ENCODE peak calls at places on chromosomes 2 and 18, in ten cellular contexts. W is endothelial cell, D is dorsolateral prefrontal cortex, I is choroid plexus epithelial cell, B is A549, K is Calu3, M is left lung, C is astrocyte of the cerebellum, V is left ventricle myocardium inferior, Y is endodermal cell. N is an unnamed sample.
A peak's percentile ranks its signal among the peaks of the same experiment; 100 is the strongest.

GRCh38 chr2:239072786-239073185 is 224.9 kb downstream of the TWIST2 start:
- DNase-seq in W (no peak), D (no peak), I (no peak), B (no peak), K (no peak), M (no peak), C (no peak), V (no peak), Y (no peak), N (no peak)

GRCh38 chr2:46065152-46065551 is 232.1 kb upstream of the EPAS1 start:
- DNase-seq in W (no peak), D (no peak), I (peak; percentile 81), B (no peak), K (no peak), M (no peak), C (no peak), V (no peak), Y (no peak), N (no peak)

GRCh38 chr2:20235655-20236302 is 10.8 kb upstream of the SDC1 start:
- DNase-seq in W (no peak), D (no peak), I (no peak), B (no peak), K (peak; percentile 69), M (peak; percentile 78), C (no peak), V (no peak), Y (peak; percentile 46), N (no peak)

GRCh38 chr18:30915336-30915988 is 127.1 kb downstream of the DSC3 start:
- DNase-seq in W (no peak), D (no peak), I (no peak), B (peak; percentile 22), K (no peak), M (no peak), C (no peak), V (no peak), Y (no peak), N (no peak)

GRCh38 chr2:167653131-167653530 is 594.3 kb downstream of the STK39 start:
- DNase-seq in W (no peak), D (no peak), I (peak; percentile 26), B (no peak), K (no peak), M (no peak), C (no peak), V (no peak), Y (no peak), N (no peak)

GRCh38 chr2:219116776-219117646 is 43.6 kb downstream of the NHEJ1 start:
- DNase-seq in W (no peak), D (no peak), I (no peak), B (no peak), K (no peak), M (no peak), C (no peak), V (no peak), Y (no peak), N (no peak)

GRCh38 chr2:134900151-134900550 is 18.5 kb upstream of the CCNT2 start:
- DNase-seq in W (no peak), D (no peak), I (peak; percentile 57), B (no peak), K (no peak), M (no peak), C (no peak), V (no peak), Y (no peak), N (no peak)

GRCh38 chr2:133270550-133270949 is 297.7 kb downstream of the NCKAP5 start:
- DNase-seq in W (no peak), D (no peak), I (no peak), B (peak; percentile 26), K (no peak), M (no peak), C (no peak), V (no peak), Y (no peak), N (no peak)

GRCh38 chr2:53473762-53474161 is 293.8 kb upstream of the CHAC2 start:
- DNase-seq in W (no peak), D (no peak), I (no peak), B (no peak), K (no peak), M (no peak), C (no peak), V (no peak), Y (no peak), N (no peak)

GRCh38 chr2:53475320-53475719 is 292.3 kb upstream of the CHAC2 start:
- DNase-seq in W (no peak), D (no peak), I (peak; percentile 1), B (peak; percentile 14), K (peak; percentile 30), M (no peak), C (peak; percentile 46), V (no peak), Y (no peak), N (no peak)

GRCh38 chr2:53475766-53476165 is 291.8 kb upstream of the CHAC2 start:
- DNase-seq in W (no peak), D (no peak), I (no peak), B (no peak), K (no peak), M (no peak), C (no peak), V (no peak), Y (no peak), N (no peak)

GRCh38 chr2:53476800-53477199 is 290.8 kb upstream of the CHAC2 start:
- DNase-seq in W (no peak), D (no peak), I (no peak), B (no peak), K (peak; percentile 46), M (no peak), C (no peak), V (no peak), Y (no peak), N (no peak)

GRCh38 chr2:53473236-53473635 is 294.4 kb upstream of the CHAC2 start:
- DNase-seq in W (no peak), D (no peak), I (no peak), B (peak; percentile 31), K (no peak), M (no peak), C (no peak), V (no peak), Y (peak; percentile 61), N (no peak)
- TF ChIP-seq CTCF in W (no peak), D (no peak), I (no peak), B (no peak), K (no peak), M (no peak), C (no peak), V (peak; percentile 55), Y (peak; percentile 71), N (no peak)

GRCh38 chr2:177758591-177759371 is 313.8 kb downstream of the PDE11A start:
- DNase-seq in W (peak; percentile 55), D (peak; percentile 54), I (peak; percentile 77), B (peak; percentile 46), K (peak; percentile 36), M (no peak), C (peak; percentile 29), V (no peak), Y (peak; percentile 82), N (no peak)

GRCh38 chr2:177748360-177748759 is 324.2 kb downstream of the PDE11A start:
- DNase-seq in W (no peak), D (no peak), I (no peak), B (no peak), K (no peak), M (no peak), C (no peak), V (no peak), Y (no peak), N (no peak)

GRCh38 chr2:177754476-177754873 is 318.1 kb downstream of the PDE11A start:
- DNase-seq in W (no peak), D (no peak), I (peak; percentile 51), B (no peak), K (no peak), M (no peak), C (no peak), V (no peak), Y (no peak), N (no peak)

GRCh38 chr2:177756346-177756745 is 316.2 kb downstream of the PDE11A start:
- DNase-seq in W (no peak), D (no peak), I (no peak), B (no peak), K (no peak), M (no peak), C (no peak), V (no peak), Y (no peak), N (no peak)

GRCh38 chr2:177753682-177754475 is 318.7 kb downstream of the PDE11A start:
- DNase-seq in W (peak; percentile 28), D (peak; percentile 54), I (peak; percentile 96), B (peak; percentile 84), K (no peak), M (peak; percentile 64), C (peak; percentile 59), V (peak; percentile 67), Y (peak; percentile 81), N (peak; percentile 36)
- TF ChIP-seq CTCF in W (no peak), D (no peak), I (no peak), B (no peak), K (no peak), M (no peak), C (no peak), V (no peak), Y (no peak), N (no peak)

GRCh38 chr18:32259553-32259952 is 69.7 kb downstream of the MEP1B start:
- DNase-seq in W (no peak), D (no peak), I (no peak), B (no peak), K (no peak), M (no peak), C (no peak), V (no peak), Y (no peak), N (no peak)

GRCh38 chr18:32258148-32258547 is 68.3 kb downstream of the MEP1B start:
- DNase-seq in W (no peak), D (no peak), I (no peak), B (no peak), K (no peak), M (no peak), C (no peak), V (no peak), Y (no peak), N (no peak)

GRCh38 chr18:32258558-32259204 is 68.8 kb downstream of the MEP1B start:
- DNase-seq in W (no peak), D (no peak), I (no peak), B (no peak), K (no peak), M (no peak), C (no peak), V (no peak), Y (no peak), N (no peak)

GRCh38 chr18:32262092-32262491 is 72.3 kb downstream of the MEP1B start:
- DNase-seq in W (no peak), D (no peak), I (no peak), B (no peak), K (no peak), M (no peak), C (no peak), V (no peak), Y (no peak), N (no peak)

GRCh38 chr18:32261003-32261402 is 71.2 kb downstream of the MEP1B start:
- DNase-seq in W (no peak), D (no peak), I (no peak), B (no peak), K (no peak), M (no peak), C (no peak), V (no peak), Y (no peak), N (no peak)
- TF ChIP-seq CTCF in W (peak; percentile 34), D (no peak), I (peak; percentile 26), B (no peak), K (no peak), M (no peak), C (no peak), V (no peak), Y (peak; percentile 56), N (no peak)

GRCh38 chr2:178527592-178527991 is 47.3 kb downstream of the PLEKHA3 start:
- DNase-seq in W (no peak), D (no peak), I (no peak), B (no peak), K (no peak), M (no peak), C (no peak), V (no peak), Y (no peak), N (no peak)

GRCh38 chr2:178526256-178526655 is 46.0 kb downstream of the PLEKHA3 start:
- DNase-seq in W (no peak), D (no peak), I (no peak), B (no peak), K (no peak), M (no peak), C (no peak), V (no peak), Y (no peak), N (no peak)

GRCh38 chr2:178521304-178522150 is 41.3 kb downstream of the PLEKHA3 start:
- DNase-seq in W (no peak), D (no peak), I (no peak), B (no peak), K (no peak), M (no peak), C (no peak), V (no peak), Y (no peak), N (no peak)

GRCh38 chr2:178523596-178524134 is 43.4 kb downstream of the PLEKHA3 start:
- DNase-seq in W (no peak), D (no peak), I (no peak), B (no peak), K (peak; percentile 2), M (no peak), C (no peak), V (no peak), Y (peak; percentile 56), N (no peak)

GRCh38 chr2:178522950-178523595 is 42.8 kb downstream of the PLEKHA3 start:
- DNase-seq in W (peak; percentile 85), D (peak; percentile 80), I (peak; percentile 83), B (peak; percentile 84), K (peak; percentile 89), M (peak; percentile 88), C (peak; percentile 49), V (peak; percentile 85), Y (peak; percentile 97), N (peak; percentile 48)
- TF ChIP-seq CTCF in W (peak; percentile 60), D (peak; percentile 61), I (peak; percentile 83), B (peak; percentile 59), K (peak; percentile 90), M (peak; percentile 76), C (peak; percentile 85), V (peak; percentile 76), Y (peak; percentile 88), N (peak; percentile 87)